ENCODE peak calls at places on chromosomes 4 and X, in five cellular contexts. L, H, W, S and C are unnamed samples.

GRCh38 chr4:107931775-107932321 is 499 bp downstream of the CYP2U1 start:
- DNase-seq in L (no peak), H (no peak), W (peak; percentile 44), S (peak; percentile 21), C (peak; percentile 26)

GRCh38 chrX:129433945-129434344 is 89.3 kb downstream of the SMARCA1 start:
- DNase-seq in L (no peak), H (no peak), W (no peak), S (no peak), C (no peak)

GRCh38 chr4:11954093-11954492 is 525.4 kb upstream of the HS3ST1 start:
- DNase-seq in L (peak; percentile 9), H (no peak), W (peak; percentile 34), S (no peak), C (no peak)

GRCh38 chr4:173074501-173074946 is 94.1 kb upstream of the GALNT7 start:
- DNase-seq in L (no peak), H (no peak), W (no peak), S (no peak), C (no peak)

GRCh38 chr4:88585908-88586307 is 6.4 kb upstream of the HERC3 start:
- DNase-seq in L (no peak), H (no peak), W (no peak), S (no peak), C (no peak)

GRCh38 chrX:34365482-34365881 is 233.4 kb upstream of the FAM47A start:
- DNase-seq in L (no peak), H (no peak), W (peak; percentile 22), S (no peak), C (no peak)

GRCh38 chrX:314781-315595 is 3.6 kb downstream of the GTPBP6 start:
- DNase-seq in L (no peak), H (no peak), W (no peak), S (no peak), C (peak; percentile 17)

GRCh38 chr4:147453561-147454141 is 27.2 kb upstream of the EDNRA start:
- DNase-seq in L (no peak), H (no peak), W (no peak), S (no peak), C (no peak)

GRCh38 chrX:101191217-101191750 is 28.3 kb upstream of the DRP2 start:
- DNase-seq in L (no peak), H (peak; percentile 14), W (peak; percentile 52), S (no peak), C (peak; percentile 18)

GRCh38 chr4:71187399-71188196 is 151.2 kb upstream of the SLC4A4 start:
- DNase-seq in L (peak; percentile 56), H (no peak), W (peak; percentile 16), S (peak; percentile 35), C (peak; percentile 24)

GRCh38 chr4:130648570-130648969 is 1552.6 kb downstream of the C4orf33 start:
- DNase-seq in L (no peak), H (no peak), W (no peak), S (no peak), C (no peak)

GRCh38 chr4:144645621-144646522 is at the start of gene HHIP:
- DNase-seq in L (peak; percentile 25), H (peak; percentile 70), W (peak; percentile 80), S (peak; percentile 53), C (peak; percentile 67)

GRCh38 chrX:20530319-20530979 is 263.7 kb upstream of the RPS6KA3 start:
- DNase-seq in L (peak; percentile 57), H (peak; percentile 41), W (peak; percentile 67), S (peak; percentile 32), C (peak; percentile 66)

GRCh38 chr4:2804449-2804972 is 11.6 kb downstream of the SH3BP2 start:
- DNase-seq in L (no peak), H (no peak), W (no peak), S (peak; percentile 18), C (no peak)

GRCh38 chrX:64792598-64793337 is 183.5 kb downstream of the ZC4H2 start:
- DNase-seq in L (no peak), H (no peak), W (no peak), S (no peak), C (no peak)
- TF ChIP-seq CTCF in L (no peak), H (no peak), W (no peak), S (no peak), C (no peak)

DNA sequence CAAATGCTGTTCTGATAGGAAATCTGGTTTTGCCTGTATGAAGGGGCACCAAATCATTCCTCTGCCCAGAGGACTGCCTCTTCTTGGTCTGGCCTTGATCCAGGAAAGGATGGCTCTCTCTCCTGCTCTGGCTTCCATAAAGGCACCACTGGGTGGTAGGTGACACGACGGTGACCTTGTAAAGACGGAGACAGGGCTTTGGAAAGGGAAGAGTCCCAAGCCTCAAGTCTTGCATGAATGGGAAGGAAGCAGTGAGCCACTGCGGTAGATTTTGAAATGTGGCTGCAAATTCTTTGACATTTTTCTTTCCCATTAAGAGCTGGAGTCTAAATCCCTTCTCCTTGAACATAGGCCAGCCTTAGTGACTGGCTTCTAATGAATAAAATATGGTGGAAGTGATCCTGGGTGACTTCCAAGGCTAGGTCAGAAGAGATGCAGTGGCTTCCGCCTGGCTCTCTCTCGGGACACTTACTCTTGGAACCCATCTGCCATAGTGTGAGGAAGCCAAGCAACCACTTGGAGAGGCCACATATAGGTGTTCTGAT is 347.4 kb downstream of the BCOR start:
- DNase-seq in L (no peak), H (no peak), W (no peak), S (no peak), C (no peak)
- H3K27ac ChIP-seq in L (no peak overlapping the region), H (no peak overlapping the region), W (no peak overlapping the region), S (no peak overlapping the region), C (peak overlapping the region; percentile 55)

DNA sequence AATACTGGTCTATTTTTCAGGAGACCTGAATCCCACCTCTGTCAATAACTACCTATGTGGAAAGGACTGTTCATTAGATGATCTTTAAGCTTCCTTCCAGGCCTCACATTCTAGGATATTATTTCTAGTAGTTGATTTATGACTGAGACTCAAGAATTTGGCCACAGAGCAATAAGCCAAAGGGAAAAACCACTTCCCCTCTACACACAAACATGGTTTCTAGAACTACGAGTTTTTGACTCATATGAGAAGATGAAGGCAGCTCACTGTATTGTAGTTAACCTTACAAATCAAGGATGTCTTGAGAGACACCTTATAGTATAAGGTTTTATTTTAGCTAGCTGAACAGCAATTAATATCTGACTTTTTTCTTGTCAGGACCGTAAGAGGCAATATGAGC is 36.9 kb upstream of the GDPD2 start:
- DNase-seq in L (no peak), H (no peak), W (no peak), S (no peak), C (no peak)
- H3K36me3 ChIP-seq in L (no peaks in the 10 kb centered on the region), H (peaks cover 27% of the 10 kb centered on the region), W (no peaks in the 10 kb centered on the region), S (no peaks in the 10 kb centered on the region), C (no peaks in the 10 kb centered on the region)

GRCh38 chrX:125436855-125437254 is 117.2 kb downstream of the TEX13C start:
- DNase-seq in L (no peak), H (no peak), W (no peak), S (no peak), C (no peak)
- TF ChIP-seq CTCF in L (no peak), H (peak; percentile 50), W (no peak), S (peak; percentile 21), C (no peak)

GRCh38 chr4:115537387-115537786 is 424.0 kb upstream of the NDST4 start:
- DNase-seq in L (no peak), H (no peak), W (no peak), S (no peak), C (no peak)
- H3K27ac ChIP-seq in L (no peak overlapping the region), H (no peak overlapping the region), W (no peak overlapping the region), S (no peak overlapping the region), C (no peak overlapping the region)

GRCh38 chrX:124646403-124646802 is 300.0 kb downstream of the SH2D1A start:
- DNase-seq in L (no peak), H (no peak), W (no peak), S (no peak), C (no peak)
- H3K36me3 ChIP-seq in L (no peaks in the 10 kb centered on the region), H (no peaks in the 10 kb centered on the region), W (no peaks in the 10 kb centered on the region), S (no peaks in the 10 kb centered on the region), C (no peaks in the 10 kb centered on the region)

DNA sequence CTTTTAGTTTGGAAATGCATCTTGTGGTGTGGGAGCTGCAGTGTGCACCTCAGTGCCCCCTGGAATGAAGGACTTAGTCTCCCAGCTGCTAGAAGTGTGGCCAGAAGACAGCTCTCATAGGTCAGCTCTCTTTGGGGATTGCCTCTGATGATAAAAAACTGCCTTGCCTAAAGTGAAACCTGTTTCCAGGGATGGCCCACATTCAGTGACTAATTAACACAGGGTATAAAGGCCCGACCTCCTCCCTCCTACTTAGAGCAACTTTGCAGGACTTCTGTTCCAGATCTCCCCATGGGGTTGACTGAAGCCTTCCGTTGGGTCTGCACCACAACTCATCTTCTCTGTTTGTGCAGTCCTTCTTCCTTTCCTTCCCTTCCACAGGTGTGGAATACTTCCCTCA is 53.2 kb downstream of the SPINK2 start:
- DNase-seq in L (no peak), H (no peak), W (no peak), S (no peak), C (no peak)
- TF ChIP-seq CTCF in L (no peak), H (no peak), W (no peak), S (no peak), C (no peak)

DNA sequence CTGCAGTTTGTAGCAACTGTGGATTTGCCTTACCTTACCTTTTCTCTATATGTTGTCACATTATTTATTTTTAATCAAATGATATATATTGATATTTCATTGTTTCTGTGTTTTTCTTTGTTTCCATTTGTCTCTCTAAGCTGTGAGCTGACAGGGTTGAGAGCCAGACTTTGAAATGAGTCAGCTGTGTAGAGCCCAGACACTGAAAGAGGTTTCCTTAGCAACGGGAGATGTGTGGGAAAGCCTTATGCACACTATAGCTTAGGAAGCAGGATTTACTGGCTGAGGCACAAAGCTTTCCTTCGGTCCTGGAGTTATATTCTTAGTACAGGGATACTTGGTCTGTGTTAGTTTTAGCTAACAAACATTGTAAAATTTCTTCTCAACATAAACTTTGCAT is 192.2 kb downstream of the FGF13 start:
- DNase-seq in L (no peak), H (no peak), W (no peak), S (no peak), C (no peak)
- H3K27ac ChIP-seq in L (no peak overlapping the region), H (no peak overlapping the region), W (no peak overlapping the region), S (no peak overlapping the region), C (no peak overlapping the region)